ENCODE peak calls at places on chromosome 10, in six cellular contexts. G is cardiac muscle cell; S is hepatocyte; J is SJSA1; O is CD8-positive, alpha-beta memory T cell; B is mammary epithelial cell. W is an unnamed sample. For H3K4me1, the result is how much of the 10 kb centered on the place peaks cover.

GRCh38 chr10:22369433-22370072 is 24.3 kb downstream of the SPAG6 start:
- DNase-seq in G (no peak), S (no peak), J (no peak), O (no peak), B (peak), W (no peak)

GRCh38 chr10:99328579-99329237 is 448 bp upstream of the CNNM1 start:
- DNase-seq in G (no peak), S (no peak), J (no peak), O (no peak), B (peak), W (no peak)

GRCh38 chr10:119206603-119207366 is 586 bp upstream of the GRK5 start:
- DNase-seq in G (peak), S (peak), J (peak), O (peak), B (peak), W (peak)

GRCh38 chr10:109393425-109393824 is 529.9 kb downstream of the XPNPEP1 start:
- DNase-seq in G (no peak), S (peak), J (no peak), O (no peak), B (no peak), W (no peak)

GRCh38 chr10:29658984-29659769 is 24.4 kb upstream of the SVIL start:
- DNase-seq in G (no peak), S (peak), J (peak), O (peak), B (peak), W (peak)

GRCh38 chr10:112189465-112189864 is 5.9 kb upstream of the GPAM start:
- DNase-seq in G (no peak), S (no peak), J (no peak), O (no peak), B (no peak), W (no peak)

GRCh38 chr10:97016728-97017473 is 168.9 kb downstream of the SLIT1 start:
- DNase-seq in G (no peak), S (no peak), J (no peak), O (no peak), B (no peak), W (no peak)

GRCh38 chr10:104332243-104333036 is 5.8 kb downstream of the ITPRIP start:
- DNase-seq in G (peak), S (no peak), J (no peak), O (no peak), B (no peak), W (no peak)

GRCh38 chr10:47379901-47380300 is 4.2 kb downstream of the ZNF488 start:
- DNase-seq in G (no peak), S (no peak), J (no peak), O (no peak), B (no peak), W (no peak)

GRCh38 chr10:118308664-118309063 is 33.5 kb downstream of the FAM204A start:
- DNase-seq in G (no peak), S (no peak), J (no peak), O (no peak), B (no peak), W (no peak)

GRCh38 chr10:6920072-6921019 is 340.3 kb upstream of the PRKCQ start:
- DNase-seq in G (peak), S (peak), J (no peak), O (peak), B (peak), W (peak)

GRCh38 chr10:105063796-105064195 is 422.7 kb downstream of the SORCS3 start:
- DNase-seq in G (peak), S (peak), J (no peak), O (no peak), B (peak), W (no peak)

GRCh38 chr10:7563770-7564169 is 103.0 kb downstream of the ITIH5 start:
- DNase-seq in G (no peak), S (no peak), J (no peak), O (no peak), B (no peak), W (no peak)

GRCh38 chr10:30383366-30383765 is 34.3 kb upstream of the MTPAP start:
- DNase-seq in G (peak), S (no peak), J (no peak), O (no peak), B (no peak), W (no peak)

GRCh38 chr10:117509573-117509972 is 33.0 kb upstream of the EMX2 start:
- DNase-seq in G (no peak), S (no peak), J (no peak), O (no peak), B (no peak), W (no peak)

GRCh38 chr10:100999742-101000601 is at the start of gene LZTS2:
- DNase-seq in G (peak), S (peak), J (no peak), O (no peak), B (peak), W (no peak)

GRCh38 chr10:131168238-131168875 is 143.2 kb downstream of the TCERG1L start:
- DNase-seq in G (no peak), S (no peak), J (peak), O (no peak), B (no peak), W (no peak)

GRCh38 chr10:63525021-63525420 is 3.8 kb downstream of the REEP3 start:
- DNase-seq in G (no peak), S (no peak), J (no peak), O (no peak), B (no peak), W (no peak)

DNA sequence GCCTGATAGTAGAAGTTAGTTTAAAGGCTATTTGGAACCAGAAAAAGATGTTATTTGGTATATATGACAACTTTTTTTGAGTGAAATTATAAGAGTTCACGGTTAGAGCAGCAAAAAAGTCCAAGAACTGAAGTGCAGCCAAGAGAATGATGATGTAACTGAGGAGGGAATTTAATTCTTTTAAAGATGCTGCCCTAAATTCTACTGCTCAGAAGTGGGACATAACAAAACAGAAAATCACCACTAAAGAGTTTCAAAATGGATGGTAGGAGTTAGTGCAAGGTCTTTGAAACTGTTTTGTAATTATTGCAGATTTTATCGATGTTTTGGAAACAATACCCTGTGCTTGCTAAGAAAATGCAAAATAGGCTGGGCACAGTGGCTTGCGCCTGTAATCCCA is 6.5 kb downstream of the SAMD8 start:
- DNase-seq in G (no peak), S (no peak), J (no peak), O (no peak), B (no peak), W (no peak)
- H3K4me1 ChIP-seq in G (under half), S (under half), J (under half), O (under half), B (under half), W (under half)

DNA sequence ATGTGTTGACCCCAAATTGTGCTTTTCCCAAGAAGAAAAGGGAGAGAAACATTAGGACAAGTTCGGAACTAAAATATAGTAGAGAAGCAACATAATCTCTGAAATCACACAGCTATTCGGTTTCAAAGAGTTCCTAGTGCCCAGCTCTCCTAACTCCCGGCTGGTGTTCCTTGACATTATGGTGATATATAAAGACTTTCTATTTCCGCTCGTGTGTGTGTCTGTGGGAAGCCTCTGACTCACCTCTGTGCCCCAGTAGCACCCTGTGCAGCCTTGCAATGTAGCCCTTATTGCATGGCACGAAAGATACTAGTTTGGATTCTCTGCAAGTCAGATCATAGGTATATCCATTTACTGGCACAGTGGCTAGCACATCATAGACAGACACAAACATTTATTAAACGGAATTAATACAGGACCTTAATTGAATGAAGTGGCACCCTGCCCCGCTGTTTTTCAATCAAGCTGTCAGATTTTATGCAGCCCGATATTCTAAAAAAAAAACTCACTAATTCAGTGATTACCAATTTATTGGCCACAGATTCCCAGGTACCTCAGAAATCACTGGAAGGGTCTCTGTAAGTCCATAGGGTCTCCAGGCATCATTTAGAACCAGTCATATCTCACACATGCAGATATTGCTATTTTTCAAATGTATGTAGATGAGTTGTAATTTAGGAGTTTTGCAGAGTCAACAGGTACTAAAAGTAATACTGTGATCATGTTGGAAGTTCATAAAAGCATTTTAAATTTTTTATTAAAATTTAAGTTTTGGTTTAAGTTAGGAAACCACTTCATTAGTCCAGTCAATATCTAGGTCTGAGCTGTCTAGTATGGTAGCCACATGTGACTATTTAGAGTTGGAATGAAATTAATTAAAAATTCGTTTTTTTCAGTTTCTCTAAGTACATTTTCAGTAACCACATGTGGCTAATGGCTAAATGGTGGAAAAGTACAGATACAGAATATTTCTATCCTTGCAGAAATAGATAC is 43.3 kb downstream of the SFTPD start:
- DNase-seq in G (peak), S (peak), J (no peak), O (no peak), B (peak), W (no peak)
- H3K4me3 ChIP-seq in G (peak), S (peak), J (peak), O (peak), B (peak), W (peak)

DNA sequence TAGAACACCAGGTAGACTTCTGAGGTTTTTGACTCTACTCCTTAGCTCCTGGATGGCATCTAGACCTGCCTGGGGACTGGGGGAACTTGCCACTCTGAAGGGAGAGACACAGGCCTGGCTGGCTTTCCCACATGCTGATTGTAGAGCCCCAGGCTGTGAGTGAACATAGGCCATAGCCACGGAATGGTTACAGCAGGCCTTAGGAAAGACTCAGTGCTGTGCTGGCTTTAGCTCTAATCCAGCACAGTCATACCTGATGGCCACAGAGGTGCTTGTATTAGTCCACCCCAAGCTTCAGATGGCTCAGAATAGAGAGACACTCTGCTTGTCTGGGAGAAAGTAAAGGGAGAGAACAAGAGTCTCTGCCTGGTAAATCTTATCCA is 35.0 kb upstream of the ARHGAP12 start:
- DNase-seq in G (no peak), S (no peak), J (no peak), O (no peak), B (peak), W (no peak)
- H3K4me1 ChIP-seq in G (under half), S (under half), J (under half), O (under half), B (under half), W (under half)

DNA sequence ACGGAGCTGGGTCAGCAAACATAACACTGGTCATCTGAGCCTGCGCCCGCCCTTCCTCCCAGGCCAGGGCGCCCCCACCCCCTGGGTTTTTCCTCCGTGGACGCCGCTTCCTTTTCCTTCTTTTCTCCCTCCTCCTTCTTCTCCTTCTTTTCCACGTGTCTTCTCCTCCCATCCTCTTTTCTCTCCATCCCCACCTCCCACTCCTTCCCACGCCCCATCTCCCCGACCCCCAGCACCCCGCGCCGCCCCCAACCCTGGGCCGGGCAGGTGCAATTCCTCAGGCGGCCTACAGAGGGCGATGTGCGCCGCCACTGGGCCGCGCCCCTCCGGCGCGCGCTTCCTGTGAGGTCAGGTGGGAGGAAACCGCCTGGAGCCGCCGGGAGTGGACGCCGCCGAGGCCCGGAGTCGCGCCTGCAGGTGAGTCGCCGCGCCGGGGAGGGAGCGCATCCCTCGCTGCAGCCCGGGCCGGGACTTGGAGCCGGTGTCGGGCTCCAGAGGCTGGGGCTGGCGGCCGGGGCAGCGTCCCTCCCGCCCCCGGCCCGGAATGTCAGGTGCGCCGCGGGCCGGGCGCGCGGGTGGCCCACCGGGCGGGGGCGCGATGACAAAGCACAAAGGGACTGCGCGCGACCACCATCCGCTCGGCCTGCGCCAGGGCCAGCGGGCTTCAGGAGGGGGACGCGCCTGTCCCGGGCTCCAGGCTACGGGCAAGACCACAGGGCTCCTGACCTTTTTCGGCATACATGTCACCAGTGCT is at the start of gene FAM241B:
- DNase-seq in G (peak), S (peak), J (peak), O (peak), B (peak), W (peak)
- H3K4me3 ChIP-seq in G (peak), S (peak), J (peak), O (peak), B (peak), W (peak)

GRCh38 chr10:32950457-32951109 is 7.4 kb downstream of the ITGB1 start:
- DNase-seq in G (no peak), S (no peak), J (no peak), O (no peak), B (no peak), W (no peak)
- H3K4me1 ChIP-seq in G (half or more), S (under half), J (half or more), O (half or more), B (under half), W (half or more)

GRCh38 chr10:23693398-23693797 is 254.5 kb downstream of the OTUD1 start:
- DNase-seq in G (no peak), S (no peak), J (no peak), O (no peak), B (peak), W (no peak)

GRCh38 chr10:23693895-23694294 is 255.0 kb downstream of the OTUD1 start:
- DNase-seq in G (no peak), S (peak), J (no peak), O (no peak), B (no peak), W (no peak)

GRCh38 chr10:23694921-23695824 is 256.3 kb downstream of the OTUD1 start:
- DNase-seq in G (no peak), S (peak), J (no peak), O (no peak), B (no peak), W (no peak)

GRCh38 chr10:23695825-23696420 is 257.0 kb downstream of the OTUD1 start:
- DNase-seq in G (no peak), S (no peak), J (no peak), O (no peak), B (no peak), W (no peak)

DNA sequence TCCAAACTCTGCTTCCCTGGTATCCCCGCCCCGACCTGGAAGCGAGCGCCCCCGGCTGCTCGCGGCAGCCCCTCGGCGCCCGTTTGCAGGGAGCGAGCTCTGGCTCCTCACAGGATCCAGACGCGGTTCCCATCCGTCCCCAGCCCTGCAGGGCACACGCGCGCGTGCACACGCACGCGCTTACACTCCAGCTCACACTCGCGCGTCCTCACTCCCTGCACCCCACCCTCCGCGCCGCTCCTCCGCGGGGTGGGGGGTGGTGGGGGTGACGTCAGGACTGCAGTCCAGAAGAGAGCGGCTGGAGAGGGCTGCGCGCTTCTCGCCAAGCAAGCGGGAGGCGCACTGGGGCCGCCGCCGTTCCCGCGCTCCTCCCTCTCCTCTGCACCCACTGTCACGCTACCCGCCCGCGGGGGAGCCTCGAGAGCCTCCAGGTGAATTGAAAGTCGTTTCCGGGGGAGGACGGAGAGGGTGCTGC is 255.6 kb downstream of the OTUD1 start:
- DNase-seq in G (peak), S (peak), J (no peak), O (no peak), B (peak), W (no peak)
- H3K4me3 ChIP-seq in G (peak), S (peak), J (no peak), O (no peak), B (no peak), W (no peak)

GRCh38 chr10:526651-527312 is 162.7 kb downstream of the DIP2C start:
- DNase-seq in G (no peak), S (no peak), J (no peak), O (no peak), B (no peak), W (no peak)
- H3K4me1 ChIP-seq in G (under half), S (under half), J (under half), O (under half), B (under half), W (under half)

GRCh38 chr10:132294561-132295320 is 13.0 kb downstream of the STK32C start:
- DNase-seq in G (peak), S (no peak), J (no peak), O (no peak), B (no peak), W (no peak)
- H3K4me3 ChIP-seq in G (no peak), S (no peak), J (no peak), O (no peak), B (no peak), W (no peak)

GRCh38 chr10:128780379-128780778 is 654.2 kb upstream of the MKI67 start:
- DNase-seq in G (no peak), S (no peak), J (no peak), O (no peak), B (no peak), W (no peak)
- H3K4me1 ChIP-seq in G (under half), S (under half), J (under half), O (under half), B (under half), W (under half)